ENCODE peak calls at places on chromosomes 5 and 9, in six cellular contexts. A is stimulated activated CD4-positive, alpha-beta T cell treated with anti-CD3 and anti-CD28 coated beads, Interleukin-12 subunit alpha, Interleukin-12 subunit beta, amount 100 ng/mL, for 4 hours; K is B cell; H is neural progenitor cell; M is activated CD4-positive, alpha-beta T cell treated with anti-CD3 and anti-CD28 coated beads, Interleukin-2, amount 50 U/mL, for 1 hour; G is GM04503. V is an unnamed sample.

GRCh38 chr9:137406876-137407589 is 15.9 kb downstream of the EXD3 start:
- DNase-seq in G (no peak), K (peak; percentile 88), H (peak; percentile 93), M (peak; percentile 64), A (peak; percentile 62), V (peak; percentile 50)

GRCh38 chr9:69945671-69946141 is 97.9 kb upstream of the MAMDC2 start:
- DNase-seq in M (no peak), K (no peak), A (no peak), H (no peak), G (peak; percentile 50), V (no peak)

GRCh38 chr5:141957367-141957993 is 522 bp downstream of the PCDH12 start:
- DNase-seq in H (no peak), M (no peak), K (no peak), A (no peak), G (no peak), V (no peak)

GRCh38 chr5:32339198-32339597 is 26.5 kb upstream of the MTMR12 start:
- DNase-seq in M (no peak), A (no peak), H (peak; percentile 60), K (no peak), G (no peak), V (peak; percentile 11)

GRCh38 chr5:81768960-81769452 is 18.1 kb upstream of the SSBP2 start:
- DNase-seq in K (no peak), H (no peak), M (no peak), A (no peak), G (peak; percentile 87), V (no peak)

GRCh38 chr5:17021363-17021932 is 85.4 kb upstream of the MYO10 start:
- DNase-seq in G (no peak), M (no peak), H (peak; percentile 25), A (no peak), K (no peak), V (no peak)

GRCh38 chr5:172450861-172451695 is 3.2 kb downstream of the SH3PXD2B start:
- DNase-seq in K (no peak), H (peak; percentile 60), G (no peak), A (peak; percentile 39), M (peak; percentile 31), V (peak; percentile 22)

GRCh38 chr9:69186841-69187611 is 12.9 kb downstream of the TJP2 start:
- DNase-seq in M (no peak), A (no peak), K (no peak), G (no peak), H (no peak), V (no peak)

GRCh38 chr9:125435776-125436612 is 174.4 kb downstream of the GAPVD1 start:
- DNase-seq in A (no peak), K (no peak), H (no peak), M (no peak), G (no peak), V (no peak)

GRCh38 chr9:121322037-121322736 is 47.9 kb downstream of the STOM start:
- DNase-seq in H (no peak), A (no peak), K (no peak), M (no peak), G (peak; percentile 93), V (no peak)

GRCh38 chr9:117737721-117738226 is 33.6 kb downstream of the TLR4 start:
- DNase-seq in K (no peak), M (no peak), A (no peak), H (peak; percentile 53), G (no peak), V (no peak)

GRCh38 chr9:93659044-93659836 is 82.9 kb downstream of the PHF2 start:
- DNase-seq in K (no peak), M (no peak), H (no peak), G (no peak), A (no peak), V (no peak)

GRCh38 chr9:137421838-137422667 is 909 bp downstream of the EXD3 start:
- DNase-seq in H (no peak), K (no peak), G (no peak), M (no peak), A (no peak), V (no peak)

GRCh38 chr5:133423618-133424282 is 188.6 kb downstream of the FSTL4 start:
- DNase-seq in A (peak; percentile 71), K (peak; percentile 78), G (no peak), H (peak; percentile 88), M (peak; percentile 66), V (peak; percentile 41)

GRCh38 chr5:149337746-149338145 is 7.6 kb upstream of the GRPEL2 start:
- DNase-seq in H (no peak), K (no peak), A (no peak), M (no peak), G (no peak), V (no peak)

GRCh38 chr5:6633469-6634326 is 458 bp downstream of the SRD5A1 start:
- DNase-seq in K (no peak), M (peak; percentile 19), H (peak; percentile 79), A (no peak), G (no peak), V (peak; percentile 67)

GRCh38 chr9:93345630-93346239 is 105.8 kb upstream of the FAM120A start:
- DNase-seq in H (peak; percentile 27), A (no peak), G (no peak), K (no peak), M (no peak), V (no peak)

GRCh38 chr9:133889498-133890301 is 102.4 kb downstream of the VAV2 start:
- DNase-seq in A (no peak), H (no peak), M (no peak), K (no peak), G (no peak), V (peak; percentile 83)

GRCh38 chr9:77015291-77016048 is 4.0 kb upstream of the FOXB2 start:
- DNase-seq in G (no peak), A (no peak), H (peak; percentile 35), K (no peak), M (no peak), V (peak; percentile 91)

GRCh38 chr9:138071292-138071691 is 193.7 kb downstream of the CACNA1B start:
- DNase-seq in G (no peak), H (no peak), M (no peak), A (no peak), K (peak; percentile 5), V (no peak)

GRCh38 chr5:78162253-78162862 is 132.1 kb downstream of the AP3B1 start:
- DNase-seq in G (no peak), M (no peak), H (peak; percentile 65), A (no peak), K (peak; percentile 19), V (peak; percentile 19)

GRCh38 chr9:114655689-114656088 is 1.9 kb downstream of the TEX53 start:
- DNase-seq in A (no peak), M (no peak), H (no peak), K (no peak), G (peak; percentile 36), V (no peak)

GRCh38 chr9:14164908-14165307 is 149.0 kb downstream of the NFIB start:
- DNase-seq in A (no peak), G (no peak), M (no peak), H (no peak), K (no peak), V (no peak)

GRCh38 chr5:6505779-6506557 is 57.3 kb downstream of the UBE2QL1 start:
- DNase-seq in G (no peak), K (no peak), H (no peak), M (no peak), A (no peak), V (no peak)

GRCh38 chr5:72234265-72234700 is 85.8 kb downstream of the MRPS27 start:
- DNase-seq in H (no peak), M (no peak), G (no peak), A (no peak), K (no peak), V (no peak)

GRCh38 chr5:131589510-131590348 is 45.3 kb downstream of the RAPGEF6 start:
- DNase-seq in H (peak; percentile 73), K (peak; percentile 58), M (peak; percentile 6), G (no peak), A (no peak), V (peak; percentile 9)

GRCh38 chr9:136545065-136545965 is 533 bp downstream of the NOTCH1 start:
- DNase-seq in K (peak; percentile 82), H (peak; percentile 55), A (peak; percentile 67), M (peak; percentile 48), G (no peak), V (no peak)

GRCh38 chr5:82855000-82855399 is 222.2 kb downstream of the TMEM167A start:
- DNase-seq in K (no peak), A (no peak), H (no peak), G (no peak), M (no peak), V (no peak)

GRCh38 chr5:111645303-111645838 is 111.6 kb downstream of the NREP start:
- DNase-seq in A (no peak), H (no peak), K (no peak), M (no peak), G (no peak), V (no peak)

GRCh38 chr5:122180863-122181519 is 51.6 kb downstream of the ZNF474 start:
- DNase-seq in G (peak; percentile 77), K (no peak), A (no peak), M (no peak), H (no peak), V (no peak)

GRCh38 chr5:59115345-59115744 is 532.5 kb downstream of the RAB3C start:
- DNase-seq in H (no peak), A (no peak), M (no peak), K (no peak), G (no peak), V (no peak)

GRCh38 chr5:7169240-7169878 is 226.6 kb upstream of the ADCY2 start:
- DNase-seq in A (no peak), K (no peak), M (no peak), H (no peak), G (no peak), V (no peak)

GRCh38 chr9:36018129-36018528 is 18.6 kb upstream of the RECK start:
- DNase-seq in M (no peak), H (no peak), K (no peak), A (no peak), G (no peak), V (no peak)

GRCh38 chr9:3804148-3804547 is 278.3 kb upstream of the RFX3 start:
- DNase-seq in H (no peak), A (no peak), G (peak; percentile 21), K (no peak), M (no peak), V (no peak)

GRCh38 chr5:180127682-180128670 is 56.4 kb upstream of the RNF130 start:
- DNase-seq in K (peak; percentile 24), M (no peak), A (no peak), G (no peak), H (no peak), V (no peak)

GRCh38 chr5:154783774-154784460 is 28.7 kb downstream of the LARP1 start:
- DNase-seq in H (no peak), G (no peak), A (no peak), K (no peak), M (no peak), V (no peak)

GRCh38 chr5:139837711-139838380 is 42.2 kb downstream of the PSD2 start:
- DNase-seq in M (no peak), H (no peak), A (no peak), K (no peak), G (no peak), V (no peak)

V was measured in NCI-H345.